ENCODE peak calls at places on chromosomes 4 and X, in nine cellular contexts. One of them, this sample, is unnamed.

GRCh38 chr4:125433453-125433852 is 118.7 kb downstream of the FAT4 start:
- DNase-seq in progenitor cell of endocrine pancreas: no peak
- DNase-seq in NCI-H1417: no peak
- DNase-seq in SK-N-SH: no peak
- DNase-seq in anterior cingulate cortex: no peak
- DNase-seq in lower leg skin: no peak
- DNase-seq in CD4-positive, alpha-beta T cell: no peak
- DNase-seq in colonic mucosa: no peak
- DNase-seq in NCI-H2081: no peak
- DNase-seq in this sample: no peak

GRCh38 chrX:39645059-39645895 is 452.5 kb downstream of the BCOR start:
- DNase-seq in colonic mucosa: peak
- DNase-seq in anterior cingulate cortex: no peak
- DNase-seq in NCI-H1417: no peak
- DNase-seq in CD4-positive, alpha-beta T cell: no peak
- DNase-seq in lower leg skin: peak
- DNase-seq in NCI-H2081: no peak
- DNase-seq in progenitor cell of endocrine pancreas: no peak
- DNase-seq in SK-N-SH: no peak
- DNase-seq in this sample: no peak

GRCh38 chr4:14059006-14059405 is 431.5 kb upstream of the BOD1L1 start:
- DNase-seq in lower leg skin: no peak
- DNase-seq in progenitor cell of endocrine pancreas: no peak
- DNase-seq in NCI-H2081: no peak
- DNase-seq in NCI-H1417: no peak
- DNase-seq in CD4-positive, alpha-beta T cell: no peak
- DNase-seq in anterior cingulate cortex: no peak
- DNase-seq in colonic mucosa: no peak
- DNase-seq in SK-N-SH: no peak
- DNase-seq in this sample: no peak

GRCh38 chr4:2949782-2950125 is 13.5 kb downstream of the NOP14 start:
- DNase-seq in CD4-positive, alpha-beta T cell: no peak
- DNase-seq in colonic mucosa: no peak
- DNase-seq in progenitor cell of endocrine pancreas: no peak
- DNase-seq in SK-N-SH: no peak
- DNase-seq in anterior cingulate cortex: no peak
- DNase-seq in NCI-H2081: no peak
- DNase-seq in NCI-H1417: no peak
- DNase-seq in lower leg skin: no peak
- DNase-seq in this sample: no peak

GRCh38 chrX:77617206-77617605 is 168.8 kb downstream of the ATRX start:
- DNase-seq in SK-N-SH: no peak
- DNase-seq in anterior cingulate cortex: no peak
- DNase-seq in NCI-H2081: no peak
- DNase-seq in NCI-H1417: peak
- DNase-seq in progenitor cell of endocrine pancreas: no peak
- DNase-seq in colonic mucosa: no peak
- DNase-seq in CD4-positive, alpha-beta T cell: no peak
- DNase-seq in lower leg skin: no peak
- DNase-seq in this sample: no peak

GRCh38 chr4:146334862-146335449 is 120.6 kb downstream of the REELD1 start:
- DNase-seq in lower leg skin: no peak
- DNase-seq in CD4-positive, alpha-beta T cell: no peak
- DNase-seq in SK-N-SH: no peak
- DNase-seq in NCI-H1417: peak
- DNase-seq in progenitor cell of endocrine pancreas: no peak
- DNase-seq in colonic mucosa: no peak
- DNase-seq in anterior cingulate cortex: no peak
- DNase-seq in NCI-H2081: no peak
- DNase-seq in this sample: no peak

GRCh38 chr4:1008840-1009646 is 2.4 kb upstream of the FGFRL1 start:
- DNase-seq in progenitor cell of endocrine pancreas: no peak
- DNase-seq in NCI-H2081: no peak
- DNase-seq in SK-N-SH: no peak
- DNase-seq in CD4-positive, alpha-beta T cell: peak
- DNase-seq in anterior cingulate cortex: no peak
- DNase-seq in colonic mucosa: peak
- DNase-seq in NCI-H1417: peak
- DNase-seq in lower leg skin: peak
- DNase-seq in this sample: peak

GRCh38 chrX:154317391-154318000 is 21.9 kb downstream of the TKTL1 start:
- DNase-seq in anterior cingulate cortex: no peak
- DNase-seq in colonic mucosa: no peak
- DNase-seq in CD4-positive, alpha-beta T cell: no peak
- DNase-seq in lower leg skin: no peak
- DNase-seq in SK-N-SH: peak
- DNase-seq in NCI-H1417: peak
- DNase-seq in NCI-H2081: no peak
- DNase-seq in progenitor cell of endocrine pancreas: no peak
- DNase-seq in this sample: no peak

GRCh38 chr4:19034089-19034488 is 1012.5 kb upstream of the LCORL start:
- DNase-seq in SK-N-SH: no peak
- DNase-seq in lower leg skin: no peak
- DNase-seq in progenitor cell of endocrine pancreas: no peak
- DNase-seq in CD4-positive, alpha-beta T cell: no peak
- DNase-seq in anterior cingulate cortex: no peak
- DNase-seq in NCI-H2081: no peak
- DNase-seq in NCI-H1417: no peak
- DNase-seq in colonic mucosa: no peak
- DNase-seq in this sample: no peak

GRCh38 chrX:111445485-111445884 is 33.5 kb upstream of the DCX start:
- DNase-seq in NCI-H2081: peak
- DNase-seq in progenitor cell of endocrine pancreas: no peak
- DNase-seq in SK-N-SH: peak
- DNase-seq in lower leg skin: no peak
- DNase-seq in anterior cingulate cortex: no peak
- DNase-seq in CD4-positive, alpha-beta T cell: no peak
- DNase-seq in colonic mucosa: no peak
- DNase-seq in NCI-H1417: peak
- DNase-seq in this sample: no peak

GRCh38 chr4:112321768-112322684 is 24.9 kb downstream of the ALPK1 start:
- DNase-seq in SK-N-SH: peak
- DNase-seq in NCI-H1417: peak
- DNase-seq in progenitor cell of endocrine pancreas: peak
- DNase-seq in colonic mucosa: peak
- DNase-seq in anterior cingulate cortex: no peak
- DNase-seq in lower leg skin: peak
- DNase-seq in NCI-H2081: peak
- DNase-seq in CD4-positive, alpha-beta T cell: peak
- DNase-seq in this sample: peak

GRCh38 chr4:95929448-95930064 is 89.7 kb downstream of the PDHA2 start:
- DNase-seq in anterior cingulate cortex: no peak
- DNase-seq in lower leg skin: no peak
- DNase-seq in NCI-H1417: no peak
- DNase-seq in CD4-positive, alpha-beta T cell: no peak
- DNase-seq in NCI-H2081: no peak
- DNase-seq in colonic mucosa: no peak
- DNase-seq in SK-N-SH: no peak
- DNase-seq in progenitor cell of endocrine pancreas: no peak
- DNase-seq in this sample: no peak

GRCh38 chr4:158172558-158173258 is at the start of gene GASK1B:
- DNase-seq in anterior cingulate cortex: no peak
- DNase-seq in lower leg skin: peak
- DNase-seq in colonic mucosa: peak
- DNase-seq in NCI-H2081: peak
- DNase-seq in NCI-H1417: peak
- DNase-seq in CD4-positive, alpha-beta T cell: no peak
- DNase-seq in progenitor cell of endocrine pancreas: no peak
- DNase-seq in SK-N-SH: peak
- DNase-seq in this sample: no peak

GRCh38 chr4:89762311-89762710 is 74.7 kb downstream of the SNCA start:
- DNase-seq in NCI-H2081: no peak
- DNase-seq in CD4-positive, alpha-beta T cell: no peak
- DNase-seq in progenitor cell of endocrine pancreas: no peak
- DNase-seq in NCI-H1417: no peak
- DNase-seq in colonic mucosa: no peak
- DNase-seq in lower leg skin: no peak
- DNase-seq in anterior cingulate cortex: no peak
- DNase-seq in SK-N-SH: no peak
- DNase-seq in this sample: no peak

GRCh38 chr4:145719752-145720624 is 40.0 kb downstream of the C4orf51 start:
- DNase-seq in colonic mucosa: no peak
- DNase-seq in NCI-H1417: no peak
- DNase-seq in SK-N-SH: no peak
- DNase-seq in NCI-H2081: no peak
- DNase-seq in progenitor cell of endocrine pancreas: no peak
- DNase-seq in CD4-positive, alpha-beta T cell: no peak
- DNase-seq in anterior cingulate cortex: no peak
- DNase-seq in lower leg skin: no peak
- DNase-seq in this sample: peak

GRCh38 chrX:138150709-138151108 is 560.8 kb downstream of the FGF13 start:
- DNase-seq in colonic mucosa: no peak
- DNase-seq in NCI-H1417: peak
- DNase-seq in progenitor cell of endocrine pancreas: no peak
- DNase-seq in SK-N-SH: no peak
- DNase-seq in anterior cingulate cortex: no peak
- DNase-seq in lower leg skin: no peak
- DNase-seq in NCI-H2081: no peak
- DNase-seq in CD4-positive, alpha-beta T cell: no peak
- DNase-seq in this sample: no peak

GRCh38 chrX:140141444-140142029 is 176.2 kb upstream of the CXorf66 start:
- DNase-seq in NCI-H1417: peak
- DNase-seq in lower leg skin: no peak
- DNase-seq in CD4-positive, alpha-beta T cell: peak
- DNase-seq in colonic mucosa: peak
- DNase-seq in anterior cingulate cortex: no peak
- DNase-seq in progenitor cell of endocrine pancreas: peak
- DNase-seq in NCI-H2081: no peak
- DNase-seq in SK-N-SH: peak
- DNase-seq in this sample: peak

GRCh38 chr4:3313139-3313538 is 20.3 kb downstream of the RGS12 start:
- DNase-seq in progenitor cell of endocrine pancreas: no peak
- DNase-seq in SK-N-SH: no peak
- DNase-seq in CD4-positive, alpha-beta T cell: no peak
- DNase-seq in NCI-H1417: no peak
- DNase-seq in lower leg skin: no peak
- DNase-seq in NCI-H2081: no peak
- DNase-seq in anterior cingulate cortex: no peak
- DNase-seq in colonic mucosa: no peak
- DNase-seq in this sample: no peak

GRCh38 chr4:169017971-169018370 is 7.9 kb upstream of the CBR4 start:
- DNase-seq in lower leg skin: no peak
- DNase-seq in NCI-H1417: peak
- DNase-seq in colonic mucosa: no peak
- DNase-seq in progenitor cell of endocrine pancreas: no peak
- DNase-seq in NCI-H2081: no peak
- DNase-seq in CD4-positive, alpha-beta T cell: no peak
- DNase-seq in anterior cingulate cortex: no peak
- DNase-seq in SK-N-SH: no peak
- DNase-seq in this sample: no peak

GRCh38 chr4:78058591-78059523 is 1.7 kb downstream of the FRAS1 start:
- DNase-seq in NCI-H2081: peak
- DNase-seq in progenitor cell of endocrine pancreas: peak
- DNase-seq in CD4-positive, alpha-beta T cell: no peak
- DNase-seq in NCI-H1417: peak
- DNase-seq in colonic mucosa: peak
- DNase-seq in anterior cingulate cortex: peak
- DNase-seq in SK-N-SH: peak
- DNase-seq in lower leg skin: peak
- DNase-seq in this sample: peak

GRCh38 chrX:22192419-22193086 is 80.2 kb upstream of the CBLL2 start:
- DNase-seq in NCI-H2081: peak
- DNase-seq in SK-N-SH: peak
- DNase-seq in lower leg skin: peak
- DNase-seq in anterior cingulate cortex: peak
- DNase-seq in progenitor cell of endocrine pancreas: peak
- DNase-seq in NCI-H1417: peak
- DNase-seq in colonic mucosa: peak
- DNase-seq in CD4-positive, alpha-beta T cell: peak
- DNase-seq in this sample: peak

GRCh38 chrX:140132937-140133336 is 167.6 kb upstream of the CXorf66 start:
- DNase-seq in lower leg skin: no peak
- DNase-seq in progenitor cell of endocrine pancreas: no peak
- DNase-seq in CD4-positive, alpha-beta T cell: no peak
- DNase-seq in colonic mucosa: no peak
- DNase-seq in SK-N-SH: no peak
- DNase-seq in anterior cingulate cortex: no peak
- DNase-seq in NCI-H2081: no peak
- DNase-seq in NCI-H1417: no peak
- DNase-seq in this sample: no peak

GRCh38 chrX:43218198-43218597 is 437.9 kb upstream of the MAOA start:
- DNase-seq in NCI-H1417: no peak
- DNase-seq in anterior cingulate cortex: no peak
- DNase-seq in lower leg skin: no peak
- DNase-seq in CD4-positive, alpha-beta T cell: no peak
- DNase-seq in colonic mucosa: no peak
- DNase-seq in progenitor cell of endocrine pancreas: no peak
- DNase-seq in SK-N-SH: no peak
- DNase-seq in NCI-H2081: no peak
- DNase-seq in this sample: no peak

This sample was measured in stimulated activated naive CD8-positive, alpha-beta T cell treated with anti-CD3 and anti-CD28 coated beads, Interleukin-15, amount 100 ng/mL, for 72 hours.